ENCODE peak calls at places on chromosome 15, in five cellular contexts. O, U, C, I and Z are unnamed samples.
A peak's percentile ranks its signal among the peaks of the same experiment; 100 is the strongest.

GRCh38 chr15:48400086-48400485 is 68.9 kb downstream of the DUT start:
- DNase-seq in O (no peak), U (peak; percentile 62), C (no peak), I (no peak), Z (no peak)

GRCh38 chr15:87419341-87419740 is 837.2 kb downstream of the NTRK3 start:
- DNase-seq in O (no peak), U (no peak), C (no peak), I (no peak), Z (no peak)

GRCh38 chr15:98770984-98771383 is 122.6 kb downstream of the IGF1R start:
- DNase-seq in O (no peak), U (no peak), C (no peak), I (no peak), Z (no peak)

GRCh38 chr15:64209680-64210334 is 47.0 kb upstream of the PPIB start:
- DNase-seq in O (no peak), U (peak; percentile 64), C (peak; percentile 11), I (no peak), Z (no peak)

GRCh38 chr15:39731266-39731665 is 51.4 kb downstream of the FSIP1 start:
- DNase-seq in O (no peak), U (no peak), C (no peak), I (no peak), Z (no peak)

GRCh38 chr15:70142322-70143191 is 44.8 kb upstream of the TLE3 start:
- DNase-seq in O (no peak), U (peak; percentile 59), C (no peak), I (no peak), Z (peak; percentile 67)

GRCh38 chr15:77025941-77026411 is 31.1 kb downstream of the PSTPIP1 start:
- DNase-seq in O (no peak), U (no peak), C (no peak), I (no peak), Z (no peak)

GRCh38 chr15:70152070-70152480 is 54.4 kb upstream of the TLE3 start:
- DNase-seq in O (no peak), U (peak; percentile 22), C (no peak), I (no peak), Z (no peak)

GRCh38 chr15:60797444-60798040 is 318.6 kb upstream of the ICE2 start:
- DNase-seq in O (no peak), U (peak; percentile 56), C (no peak), I (no peak), Z (no peak)

GRCh38 chr15:99126930-99127329 is 22.1 kb downstream of the SYNM start:
- DNase-seq in O (no peak), U (no peak), C (no peak), I (no peak), Z (no peak)

GRCh38 chr15:68991723-68992122 is 22.8 kb upstream of the NOX5 start:
- DNase-seq in O (peak; percentile 82), U (no peak), C (no peak), I (no peak), Z (no peak)

GRCh38 chr15:69475769-69476358 is 23.2 kb downstream of the RPLP1 start:
- DNase-seq in O (no peak), U (peak; percentile 81), C (peak; percentile 73), I (peak; percentile 72), Z (peak; percentile 84)

GRCh38 chr15:81215531-81215930 is 18.9 kb downstream of the IL16 start:
- DNase-seq in O (no peak), U (no peak), C (no peak), I (no peak), Z (no peak)

GRCh38 chr15:66566963-66567531 is 1.2 kb upstream of the LCTL start:
- DNase-seq in O (no peak), U (peak; percentile 80), C (peak; percentile 45), I (no peak), Z (no peak)

GRCh38 chr15:36323607-36324006 is 255.8 kb upstream of the CDIN1 start:
- DNase-seq in O (no peak), U (peak; percentile 8), C (no peak), I (no peak), Z (no peak)

GRCh38 chr15:51069983-51070382 is 24.7 kb downstream of the TNFAIP8L3 start:
- DNase-seq in O (no peak), U (no peak), C (no peak), I (no peak), Z (no peak)

GRCh38 chr15:51060058-51060598 is 34.6 kb downstream of the TNFAIP8L3 start:
- DNase-seq in O (no peak), U (peak; percentile 27), C (no peak), I (no peak), Z (no peak)

GRCh38 chr15:51062736-51063135 is 32.0 kb downstream of the TNFAIP8L3 start:
- DNase-seq in O (no peak), U (no peak), C (no peak), I (no peak), Z (no peak)

GRCh38 chr15:51067510-51067909 is 27.2 kb downstream of the TNFAIP8L3 start:
- DNase-seq in O (no peak), U (no peak), C (no peak), I (no peak), Z (no peak)

DNA sequence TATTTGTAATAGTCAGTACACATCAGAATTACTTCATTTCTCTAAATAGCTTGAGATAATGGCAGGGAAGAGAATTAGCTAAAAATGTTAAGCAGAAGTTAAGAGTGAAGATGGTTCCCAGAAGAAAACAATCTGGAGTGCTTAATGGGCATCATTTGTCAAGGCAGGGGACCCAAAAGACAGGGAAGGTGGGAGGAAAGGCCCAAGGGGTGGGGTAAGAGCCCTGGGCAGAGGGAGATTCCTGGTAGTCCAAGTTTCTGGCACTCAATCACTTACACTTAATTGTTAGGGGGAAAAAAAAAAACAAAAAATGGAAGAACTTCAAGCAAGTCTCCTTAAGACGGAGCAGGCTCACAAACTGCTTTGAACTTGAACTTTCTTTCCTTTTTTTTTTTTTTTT is 28.9 kb downstream of the TNFAIP8L3 start:
- DNase-seq in O (no peak), U (no peak), C (no peak), I (no peak), Z (no peak)
- H3K27ac ChIP-seq in O (peak overlapping the region; percentile 52), U (no peak overlapping the region), C (no peak overlapping the region), I (no peak overlapping the region), Z (no peak overlapping the region)

GRCh38 chr15:52653451-52653964 is 25.7 kb downstream of the ATOSA start:
- DNase-seq in O (no peak), U (peak; percentile 75), C (no peak), I (no peak), Z (no peak)
- H3K27ac ChIP-seq in O (peak overlapping the region; percentile 73), U (peak overlapping the region; percentile 72), C (no peak overlapping the region), I (peak overlapping the region; percentile 70), Z (peak overlapping the region; percentile 59)

GRCh38 chr15:83842281-83842680 is 188.4 kb downstream of the ADAMTSL3 start:
- DNase-seq in O (no peak), U (no peak), C (no peak), I (no peak), Z (no peak)

GRCh38 chr15:83846847-83847246 is 192.9 kb downstream of the ADAMTSL3 start:
- DNase-seq in O (no peak), U (peak; percentile 88), C (no peak), I (no peak), Z (no peak)

GRCh38 chr15:83845230-83845629 is 191.3 kb downstream of the ADAMTSL3 start:
- DNase-seq in O (no peak), U (peak; percentile 87), C (no peak), I (no peak), Z (no peak)

GRCh38 chr15:83844742-83845141 is 190.8 kb downstream of the ADAMTSL3 start:
- DNase-seq in O (no peak), U (peak; percentile 32), C (no peak), I (no peak), Z (no peak)

GRCh38 chr15:83843511-83843910 is 189.6 kb downstream of the ADAMTSL3 start:
- DNase-seq in O (no peak), U (peak; percentile 91), C (no peak), I (no peak), Z (peak; percentile 68)
- H3K27ac ChIP-seq in O (peak overlapping the region; percentile 69), U (no peak overlapping the region), C (no peak overlapping the region), I (no peak overlapping the region), Z (no peak overlapping the region)

GRCh38 chr15:65287515-65287845 is 797 bp upstream of the PARP16 start:
- DNase-seq in O (no peak), U (no peak), C (no peak), I (no peak), Z (no peak)
- H3K27ac ChIP-seq in O (peak overlapping the region; percentile 92), U (no peak overlapping the region), C (peak overlapping the region; percentile 86), I (peak overlapping the region; percentile 90), Z (peak overlapping the region; percentile 88)